ENCODE peak calls at places on chromosomes 5 and 9, in seven cellular contexts. Z is heart left ventricle, N is endodermal cell, V is A549, M is right lobe of liver, S is HepG2, O is mammary epithelial cell. A is an unnamed sample.

GRCh38 chr5:147085409-147085808 is 149.4 kb upstream of the STK32A start:
- DNase-seq in O (no peak), N (no peak), M (no peak), V (no peak), S (no peak), Z (no peak), A (no peak)

GRCh38 chr5:172662596-172662995 is 21.5 kb downstream of the NEURL1B start:
- DNase-seq in O (no peak), Z (no peak), M (no peak), N (no peak), V (no peak), S (no peak), A (no peak)

GRCh38 chr5:3221432-3221831 is 374.2 kb upstream of the IRX1 start:
- DNase-seq in Z (peak; percentile 4), M (no peak), V (no peak), N (no peak), O (no peak), S (no peak), A (no peak)

GRCh38 chr9:89175739-89176360 is 2.8 kb downstream of the SHC3 start:
- DNase-seq in N (no peak), S (no peak), M (no peak), Z (no peak), V (no peak), O (no peak), A (no peak)

GRCh38 chr5:171676286-171676944 is 109.2 kb upstream of the SMIM23 start:
- DNase-seq in O (peak; percentile 18), S (no peak), M (no peak), N (peak; percentile 33), V (no peak), Z (no peak), A (peak; percentile 70)

GRCh38 chr5:59123595-59124561 is 541.0 kb downstream of the RAB3C start:
- DNase-seq in N (no peak), O (no peak), S (no peak), V (no peak), Z (no peak), M (no peak), A (no peak)

GRCh38 chr5:178435321-178436238 is 154.6 kb downstream of the COL23A1 start:
- DNase-seq in Z (no peak), S (no peak), V (no peak), O (no peak), N (peak; percentile 29), M (no peak), A (peak; percentile 29)

GRCh38 chr9:34428325-34428958 is 29.9 kb downstream of the FAM219A start:
- DNase-seq in V (no peak), S (peak; percentile 39), O (no peak), Z (no peak), M (peak; percentile 72), N (no peak), A (no peak)

GRCh38 chr9:130942084-130942483 is 3.0 kb upstream of the FIBCD1 start:
- DNase-seq in S (no peak), O (no peak), Z (no peak), N (no peak), M (no peak), V (no peak), A (no peak)

GRCh38 chr9:35499701-35500030 is 9.8 kb downstream of the RUSC2 start:
- DNase-seq in M (no peak), N (no peak), Z (no peak), S (no peak), V (no peak), O (no peak), A (no peak)
- H3K4me3 ChIP-seq in M (no peak overlapping the region), N (peak overlapping the region; percentile 60), Z (no peak overlapping the region), S (no peak overlapping the region), V (no peak overlapping the region), O (no peak overlapping the region), A (no peak overlapping the region)

DNA sequence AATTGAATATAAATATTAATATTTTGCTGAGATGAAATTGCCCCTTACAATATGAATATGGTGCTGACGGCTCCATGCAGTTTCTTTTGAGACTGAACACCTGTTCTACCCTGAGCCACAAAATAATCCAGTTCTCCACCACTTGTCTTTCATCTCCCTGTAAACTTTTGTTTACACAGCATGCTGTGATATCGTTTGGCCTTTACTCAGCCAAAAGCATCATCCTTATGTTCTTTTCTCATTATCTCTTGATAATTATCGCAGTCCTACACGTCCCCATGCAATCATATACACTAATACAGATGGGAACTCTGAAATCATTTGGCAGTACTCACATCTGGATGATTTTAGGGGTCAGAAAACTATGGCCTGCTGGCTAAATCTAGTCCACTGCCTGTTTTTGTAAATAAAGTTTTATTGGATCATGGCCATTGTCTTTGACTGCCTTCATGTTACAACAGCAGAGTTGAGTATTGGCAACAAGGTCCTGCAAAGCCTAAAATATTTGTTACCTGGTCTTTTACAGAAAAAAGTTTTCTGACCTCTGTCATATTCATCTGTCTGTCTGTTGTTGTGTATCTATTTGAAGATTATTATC is 53.3 kb downstream of the AOPEP start:
- DNase-seq in M (no peak), N (no peak), O (no peak), Z (no peak), V (no peak), S (no peak), A (no peak)
- H3K27ac ChIP-seq in M (no peak overlapping the region), N (no peak overlapping the region), O (no peak overlapping the region), Z (peak overlapping the region; percentile 87), V (peak overlapping the region; percentile 91), S (no peak overlapping the region), A (no peak overlapping the region)

GRCh38 chr5:132266031-132266835 is 8.7 kb downstream of the PDLIM4 start:
- DNase-seq in Z (peak; percentile 16), N (no peak), S (no peak), M (no peak), O (no peak), V (no peak), A (peak; percentile 55)
- H3K4me3 ChIP-seq in Z (no peak overlapping the region), N (no peak overlapping the region), S (no peak overlapping the region), M (no peak overlapping the region), O (no peak overlapping the region), V (no peak overlapping the region), A (no peak overlapping the region)

GRCh38 chr5:1292846-1293415 is 1.9 kb downstream of the TERT start:
- DNase-seq in Z (no peak), O (no peak), V (no peak), N (peak; percentile 43), S (no peak), M (no peak), A (no peak)

GRCh38 chr5:1295650-1296037 is 776 bp upstream of the TERT start:
- DNase-seq in S (no peak), O (no peak), M (no peak), N (peak; percentile 54), Z (no peak), V (no peak), A (peak; percentile 39)

GRCh38 chr5:1293997-1294838 is 650 bp downstream of the TERT start:
- DNase-seq in S (no peak), M (no peak), Z (no peak), N (peak; percentile 81), V (no peak), O (no peak), A (peak; percentile 69)

GRCh38 chr5:1293416-1293996 is 1.4 kb downstream of the TERT start:
- DNase-seq in O (no peak), S (no peak), M (no peak), V (no peak), N (peak; percentile 48), Z (no peak), A (peak; percentile 69)

GRCh38 chr5:1294839-1295649 is at the start of gene TERT:
- DNase-seq in M (no peak), S (no peak), O (no peak), N (peak; percentile 94), V (peak; percentile 48), Z (no peak), A (peak; percentile 70)
- H3K27ac ChIP-seq in M (no peak within 1 kb of the TSS), S (no peak within 1 kb of the TSS), O (no peak within 1 kb of the TSS), N (no peak within 1 kb of the TSS), V (peak within 1 kb of the TSS; percentile 89), Z (no peak within 1 kb of the TSS), A (no peak within 1 kb of the TSS)

DNA sequence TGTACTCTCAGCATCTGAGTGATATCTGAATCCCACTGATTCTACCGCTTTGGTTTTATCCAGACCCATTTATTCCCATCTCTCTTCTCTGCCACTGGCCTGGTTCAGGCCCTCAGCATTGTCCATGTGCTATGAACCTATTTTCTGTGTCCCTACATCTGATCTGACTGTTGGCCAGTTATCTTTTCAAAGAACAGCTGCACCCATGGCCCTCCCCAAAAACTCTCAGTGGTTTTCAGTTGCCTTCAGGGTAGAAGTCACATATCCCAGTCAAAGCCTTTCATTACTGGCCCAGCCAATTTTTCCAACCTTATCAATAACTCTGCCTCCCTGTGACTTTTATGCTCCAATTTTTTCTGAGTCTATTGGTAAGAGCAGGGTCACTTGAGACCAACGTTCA is 297.0 kb downstream of the TRIM32 start:
- DNase-seq in M (no peak), O (no peak), Z (no peak), V (no peak), S (no peak), N (no peak), A (no peak)
- H3K4me3 ChIP-seq in M (no peak overlapping the region), O (no peak overlapping the region), Z (no peak overlapping the region), V (no peak overlapping the region), S (no peak overlapping the region), N (no peak overlapping the region), A (no peak overlapping the region)

DNA sequence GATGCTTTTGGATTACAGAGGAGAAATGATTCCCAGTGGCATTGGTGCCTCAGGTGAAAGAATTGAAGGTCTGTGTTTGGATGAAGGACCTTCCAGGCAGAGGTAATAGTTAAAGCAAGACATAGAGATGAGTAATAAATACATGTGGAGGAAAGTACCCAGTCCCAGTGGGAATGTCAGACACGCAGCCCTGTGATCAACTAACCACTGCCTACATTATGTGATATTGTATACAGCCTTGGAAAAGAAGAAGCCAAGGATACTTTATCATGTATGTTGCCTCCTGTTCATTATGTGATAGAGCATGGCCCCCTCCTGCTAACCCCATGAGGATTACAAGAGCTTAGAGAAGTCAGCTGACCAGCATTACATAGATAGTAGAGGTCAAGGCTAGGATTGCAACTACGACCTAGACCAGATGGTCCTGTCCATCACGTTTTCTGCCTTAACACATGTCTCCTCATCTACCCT is 497.0 kb upstream of the TNC start:
- DNase-seq in O (peak; percentile 44), N (no peak), S (no peak), Z (no peak), V (no peak), M (no peak), A (no peak)
- H3K27ac ChIP-seq in O (peak overlapping the region; percentile 98), N (no peak overlapping the region), S (no peak overlapping the region), Z (no peak overlapping the region), V (peak overlapping the region; percentile 90), M (no peak overlapping the region), A (no peak overlapping the region)

GRCh38 chr5:161042862-161043261 is 190.9 kb upstream of the ATP10B start:
- DNase-seq in M (no peak), N (no peak), O (no peak), Z (no peak), S (no peak), V (no peak), A (no peak)

GRCh38 chr5:161040818-161041217 is 188.8 kb upstream of the ATP10B start:
- DNase-seq in N (no peak), Z (no peak), S (no peak), V (no peak), O (no peak), M (no peak), A (no peak)
- H3K4me3 ChIP-seq in N (no peak overlapping the region), Z (no peak overlapping the region), S (no peak overlapping the region), V (no peak overlapping the region), O (no peak overlapping the region), M (no peak overlapping the region), A (no peak overlapping the region)